ENCODE peak calls at places on chromosomes 12 and 14, in four cellular contexts. B is heart left ventricle, Z is activated T-cell treated with anti-CD3 and anti-CD28 coated beads for 48 hours, A is cardiac muscle cell. V is an unnamed sample.
A peak's percentile ranks its signal among the peaks of the same experiment; 100 is the strongest.

GRCh38 chr14:60622210-60622919 is 26.9 kb downstream of the SIX1 start:
- DNase-seq in Z (no peak), A (peak; percentile 41), B (no peak), V (no peak)

GRCh38 chr12:54439521-54440255 is 20.6 kb upstream of the ITGA5 start:
- DNase-seq in B (no peak), A (peak; percentile 82), Z (no peak), V (peak; percentile 68)

GRCh38 chr12:112107306-112107705 is 1.3 kb downstream of the NAA25 start:
- DNase-seq in B (no peak), Z (no peak), A (no peak), V (no peak)

GRCh38 chr12:97464241-97465011 is 1.8 kb downstream of the RMST start:
- DNase-seq in B (no peak), Z (no peak), A (no peak), V (no peak)

GRCh38 chr12:91690521-91690920 is 455.1 kb downstream of the BTG1 start:
- DNase-seq in Z (no peak), B (no peak), A (no peak), V (no peak)

GRCh38 chr12:65948320-65949008 is 124.2 kb downstream of the HMGA2 start:
- DNase-seq in B (peak; percentile 76), Z (no peak), A (peak; percentile 98), V (peak; percentile 100)

GRCh38 chr14:94048676-94049624 is 22.8 kb downstream of the OTUB2 start:
- DNase-seq in A (no peak), Z (no peak), B (no peak), V (no peak)

GRCh38 chr12:59322473-59322872 is 273.4 kb upstream of the SLC16A7 start:
- DNase-seq in B (peak; percentile 6), A (no peak), Z (no peak), V (no peak)

GRCh38 chr12:46473634-46474201 is 101.1 kb upstream of the SLC38A2 start:
- DNase-seq in Z (no peak), A (peak; percentile 96), B (peak; percentile 79), V (peak; percentile 74)